ENCODE peak calls at places on chromosomes 13 and 19, in eight cellular contexts. R is M059J, X is NCI-H1694 treated with DMSO at 0.1 percent for 48 hours, L is DMS79 treated with DMSO at 0.1 percent for 48 hours, F is MV-4-11, E is T-helper 9 cell, H is left ventricle myocardium inferior, O is GM20000. N is an unnamed sample.

GRCh38 chr19:5804516-5805464 is at the start of gene NRTN:
- DNase-seq in F (no peak), O (peak), R (no peak), E (peak), X (no peak), H (no peak), L (peak), N (no peak)

GRCh38 chr19:29477831-29478577 is 47.8 kb upstream of the VSTM2B start:
- DNase-seq in O (no peak), X (no peak), R (no peak), F (no peak), H (no peak), L (no peak), E (no peak), N (no peak)

GRCh38 chr19:55241143-55241934 is 12.8 kb upstream of the TMEM86B start:
- DNase-seq in X (no peak), O (no peak), L (no peak), R (no peak), E (no peak), H (no peak), F (no peak), N (no peak)

GRCh38 chr19:17138937-17139598 is 63.5 kb downstream of the MYO9B start:
- DNase-seq in R (no peak), H (peak), O (no peak), F (no peak), X (no peak), E (no peak), L (no peak), N (no peak)

GRCh38 chr13:44974056-44974798 is 15.0 kb downstream of the NUFIP1 start:
- DNase-seq in H (no peak), F (peak), L (no peak), X (no peak), E (no peak), O (no peak), R (peak), N (peak)

GRCh38 chr13:18944501-18945068 is 237.0 kb downstream of the TUBA3C start:
- DNase-seq in F (no peak), R (no peak), E (no peak), X (no peak), O (no peak), H (no peak), L (no peak), N (no peak)

GRCh38 chr19:4695224-4695731 is 25.1 kb upstream of the MYDGF start:
- DNase-seq in E (no peak), R (no peak), O (no peak), H (peak), L (no peak), X (no peak), F (no peak), N (no peak)

GRCh38 chr19:47241919-47242644 is 11.1 kb upstream of the BBC3 start:
- DNase-seq in L (no peak), F (no peak), O (no peak), X (no peak), R (peak), E (no peak), H (no peak), N (no peak)

GRCh38 chr13:90238433-90238832 is 1109.1 kb upstream of the MIR17HG start:
- DNase-seq in O (no peak), E (no peak), X (no peak), H (no peak), R (peak), F (peak), L (no peak), N (no peak)

N was measured in GDM1.